ENCODE peak calls at places on chromosomes 13 and 19, in five cellular contexts. M, R, L, J and E are unnamed samples.
A peak's percentile ranks its signal among the peaks of the same experiment; 100 is the strongest.

GRCh38 chr13:60756306-60756705 is 359.3 kb downstream of the TDRD3 start:
- DNase-seq in M (no peak), R (no peak), J (no peak), L (no peak), E (no peak)

GRCh38 chr19:11480927-11481776 is at the start of gene ELAVL3:
- DNase-seq in J (no peak), R (no peak), M (no peak), L (peak; percentile 83), E (peak; percentile 14)

GRCh38 chr19:52689804-52690394 is 44.9 kb downstream of the ZNF611 start:
- DNase-seq in J (peak; percentile 91), M (no peak), R (peak; percentile 28), L (peak; percentile 31), E (peak; percentile 1)

GRCh38 chr19:32318884-32319520 is 26.4 kb upstream of the ZNF507 start:
- DNase-seq in M (no peak), L (peak; percentile 72), J (no peak), R (peak; percentile 34), E (no peak)

GRCh38 chr13:54016548-54016947 is 987.9 kb downstream of the OLFM4 start:
- DNase-seq in J (no peak), R (no peak), L (no peak), M (no peak), E (no peak)

GRCh38 chr13:49865174-49865573 is 71.0 kb downstream of the SPRYD7 start:
- DNase-seq in M (no peak), J (no peak), R (no peak), L (no peak), E (no peak)

GRCh38 chr19:49150106-49150943 is 4.9 kb downstream of the HRC start:
- DNase-seq in L (peak; percentile 79), R (peak; percentile 95), J (peak; percentile 94), M (no peak), E (peak; percentile 26)

GRCh38 chr19:51330366-51330765 is 11.6 kb downstream of the VSIG10L start:
- DNase-seq in M (no peak), R (no peak), J (no peak), L (no peak), E (no peak)

GRCh38 chr19:38898788-38899446 is 501 bp downstream of the SIRT2 start:
- DNase-seq in R (no peak), J (no peak), M (no peak), L (no peak), E (no peak)

GRCh38 chr19:33813391-33814101 is 16.9 kb downstream of the KCTD15 start:
- DNase-seq in L (no peak), J (peak; percentile 75), M (no peak), R (no peak), E (no peak)

GRCh38 chr19:7612282-7613274 is 16.8 kb downstream of the XAB2 start:
- DNase-seq in M (no peak), J (no peak), L (no peak), R (no peak), E (no peak)

GRCh38 chr19:2824129-2824528 is 4.5 kb downstream of the ZNF554 start:
- DNase-seq in L (no peak), M (no peak), J (no peak), R (no peak), E (no peak)

GRCh38 chr13:73851104-73851503 is 283.1 kb downstream of the KLF12 start:
- DNase-seq in M (no peak), R (no peak), J (no peak), L (no peak), E (no peak)

GRCh38 chr19:7742575-7742974 is 4.8 kb downstream of the CD209 start:
- DNase-seq in L (no peak), J (peak; percentile 55), M (no peak), R (no peak), E (peak; percentile 22)

GRCh38 chr13:44021422-44021821 is 141.7 kb downstream of the LACC1 start:
- DNase-seq in R (no peak), J (no peak), L (no peak), M (no peak), E (no peak)

GRCh38 chr19:42420055-42420544 is 7.1 kb downstream of the LIPE start:
- DNase-seq in J (no peak), M (peak; percentile 60), R (peak; percentile 97), L (peak; percentile 77), E (no peak)

GRCh38 chr19:48630289-48631036 is 6.7 kb downstream of the DBP start:
- DNase-seq in J (no peak), R (no peak), M (no peak), L (no peak), E (no peak)

GRCh38 chr13:47933688-47934011 is 67.4 kb downstream of the SUCLA2 start:
- DNase-seq in L (no peak), J (no peak), M (no peak), R (no peak), E (no peak)

GRCh38 chr13:32125221-32125621 is 93.6 kb downstream of the FRY start:
- DNase-seq in L (no peak), J (no peak), R (no peak), M (no peak), E (no peak)

GRCh38 chr13:23411220-23411619 is 22.3 kb downstream of the SACS start:
- DNase-seq in J (no peak), M (no peak), L (no peak), R (no peak), E (no peak)

GRCh38 chr13:48318714-48319457 is 15.3 kb downstream of the RB1 start:
- DNase-seq in J (no peak), R (no peak), M (no peak), L (no peak), E (no peak)